ENCODE peak calls at places on chromosomes 5 and 9, in eight cellular contexts. R, Z, J, K, M, V, Q and X are unnamed samples.

GRCh38 chr9:98992885-98993569 is 49.3 kb downstream of the COL15A1 start:
- DNase-seq in R (no peak), Z (no peak), J (no peak), K (no peak), M (no peak), V (no peak), Q (no peak), X (no peak)

GRCh38 chr5:139253115-139253514 is 40.4 kb upstream of the MATR3 start:
- DNase-seq in R (no peak), Z (no peak), J (no peak), K (no peak), M (no peak), V (no peak), Q (no peak), X (no peak)

GRCh38 chr5:166493627-166494026 is 1797.8 kb upstream of the WWC1 start:
- DNase-seq in R (no peak), Z (no peak), J (no peak), K (no peak), M (no peak), V (no peak), Q (no peak), X (no peak)

GRCh38 chr9:110996436-110997224 is 41.6 kb downstream of the LPAR1 start:
- DNase-seq in R (no peak), Z (no peak), J (no peak), K (no peak), M (no peak), V (no peak), Q (peak), X (peak)

GRCh38 chr9:93569775-93570174 is 6.6 kb upstream of the PHF2 start:
- DNase-seq in R (no peak), Z (no peak), J (no peak), K (no peak), M (no peak), V (no peak), Q (no peak), X (no peak)

GRCh38 chr9:134235366-134235765 is 71.0 kb upstream of the RNU6ATAC start:
- DNase-seq in R (no peak), Z (no peak), J (no peak), K (no peak), M (no peak), V (no peak), Q (no peak), X (no peak)

GRCh38 chr9:109793196-109793595 is 13.2 kb downstream of the PALM2AKAP2 start:
- DNase-seq in R (no peak), Z (no peak), J (no peak), K (peak), M (peak), V (no peak), Q (peak), X (peak)

GRCh38 chr9:80090317-80090716 is 518.6 kb downstream of the TLE4 start:
- DNase-seq in R (no peak), Z (no peak), J (no peak), K (no peak), M (no peak), V (no peak), Q (no peak), X (no peak)

GRCh38 chr9:30815585-30815984 is 1568.9 kb upstream of the ACO1 start:
- DNase-seq in R (no peak), Z (no peak), J (no peak), K (no peak), M (no peak), V (no peak), Q (no peak), X (no peak)

GRCh38 chr5:145965804-145966203 is 29.4 kb downstream of the SH3RF2 start:
- DNase-seq in R (no peak), Z (peak), J (no peak), K (no peak), M (no peak), V (no peak), Q (no peak), X (no peak)